ENCODE peak calls at places on chromosomes 13 and 19, in six cellular contexts. L is left ventricle myocardium superior, C is left cardiac atrium, M is colonic mucosa, S is NB4, Y is HEK293T. K is an unnamed sample.
A peak's percentile ranks its signal among the peaks of the same experiment; 100 is the strongest.

GRCh38 chr19:34319230-34319585 is 45.8 kb upstream of the GPI start:
- DNase-seq in S (no peak), C (no peak), M (no peak), L (no peak), Y (no peak), K (no peak)

GRCh38 chr19:45528744-45529453 is 21.6 kb downstream of the VASP start:
- DNase-seq in Y (no peak), M (peak; percentile 84), S (no peak), L (no peak), C (no peak), K (no peak)

GRCh38 chr19:13978306-13978705 is 26.0 kb downstream of the DCAF15 start:
- DNase-seq in L (peak; percentile 92), M (peak; percentile 77), Y (no peak), S (no peak), C (peak; percentile 92), K (peak; percentile 96)

GRCh38 chr19:28502879-28503734 is 709.8 kb downstream of the UQCRFS1 start:
- DNase-seq in C (no peak), L (no peak), Y (no peak), S (no peak), M (no peak), K (no peak)

GRCh38 chr13:95281258-95281602 is 20.0 kb downstream of the ABCC4 start:
- DNase-seq in S (no peak), L (no peak), C (no peak), Y (no peak), M (no peak), K (no peak)

GRCh38 chr19:14248578-14249011 is 42.6 kb upstream of the ADGRL1 start:
- DNase-seq in S (no peak), L (peak; percentile 41), M (peak; percentile 47), C (peak; percentile 35), Y (peak; percentile 66), K (peak; percentile 84)

GRCh38 chr19:10888421-10888866 is 17.1 kb downstream of the CARM1 start:
- DNase-seq in S (no peak), M (no peak), C (no peak), L (no peak), Y (no peak), K (no peak)

GRCh38 chr19:4495471-4495870 is 22.8 kb downstream of the PLIN4 start:
- DNase-seq in L (no peak), Y (no peak), C (no peak), M (no peak), S (no peak), K (peak; percentile 9)

GRCh38 chr19:13012690-13013608 is 17.7 kb downstream of the NFIX start:
- DNase-seq in S (peak; percentile 76), Y (no peak), L (peak; percentile 73), C (peak; percentile 69), M (peak; percentile 85), K (peak; percentile 71)

GRCh38 chr19:42606660-42607351 is 12.1 kb upstream of the CEACAM8 start:
- DNase-seq in L (peak; percentile 54), M (peak; percentile 61), C (peak; percentile 58), Y (peak; percentile 82), S (peak; percentile 47), K (peak; percentile 70)

GRCh38 chr19:18311495-18311894 is 11.4 kb downstream of the LSM4 start:
- DNase-seq in Y (no peak), S (no peak), M (peak; percentile 23), L (no peak), C (no peak), K (no peak)

GRCh38 chr19:38617764-38618589 is at the start of gene MAP4K1:
- DNase-seq in M (peak; percentile 63), L (peak; percentile 68), S (peak; percentile 92), Y (no peak), C (peak; percentile 46), K (peak; percentile 40)

GRCh38 chr19:17404015-17404414 is 1.4 kb downstream of the BST2 start:
- DNase-seq in C (no peak), S (peak; percentile 36), L (no peak), M (no peak), Y (peak; percentile 3), K (no peak)

GRCh38 chr19:44527554-44527953 is 1.9 kb downstream of the CEACAM20 start:
- DNase-seq in C (no peak), S (no peak), L (no peak), Y (no peak), M (no peak), K (no peak)

GRCh38 chr13:67986234-67986633 is 756.1 kb upstream of the PCDH9 start:
- DNase-seq in L (no peak), C (no peak), M (no peak), S (no peak), Y (no peak), K (no peak)

GRCh38 chr19:41309225-41310030 is 544 bp upstream of the CCDC97 start:
- DNase-seq in Y (no peak), C (no peak), S (no peak), L (no peak), M (no peak), K (no peak)

GRCh38 chr19:14073232-14073924 is 792 bp downstream of the MISP3 start:
- DNase-seq in Y (peak; percentile 79), S (peak; percentile 81), C (peak; percentile 82), M (peak; percentile 73), L (peak; percentile 90), K (peak; percentile 92)

GRCh38 chr13:45807520-45808099 is 43.9 kb downstream of the SIAH3 start:
- DNase-seq in S (peak; percentile 75), M (no peak), Y (peak; percentile 59), L (no peak), C (no peak), K (no peak)

GRCh38 chr13:109933476-109933875 is 147.1 kb upstream of the IRS2 start:
- DNase-seq in S (no peak), Y (no peak), L (no peak), C (no peak), M (no peak), K (no peak)

GRCh38 chr19:47056416-47056815 is 8.0 kb upstream of the TMEM160 start:
- DNase-seq in S (no peak), C (no peak), Y (no peak), M (no peak), L (no peak), K (no peak)

GRCh38 chr13:63455938-63456337 is 2040.3 kb upstream of the PCDH20 start:
- DNase-seq in C (no peak), S (no peak), L (no peak), M (no peak), Y (peak; percentile 51), K (no peak)

GRCh38 chr19:36060430-36060829 is 5.7 kb downstream of the WDR62 start:
- DNase-seq in L (peak; percentile 71), M (no peak), C (peak; percentile 35), S (peak; percentile 30), Y (peak; percentile 62), K (peak; percentile 75)

GRCh38 chr19:32748497-32748896 is 28.9 kb downstream of the TDRD12 start:
- DNase-seq in L (no peak), C (no peak), Y (no peak), M (no peak), S (peak; percentile 15), K (no peak)

GRCh38 chr19:29967623-29968022 is 25.6 kb downstream of the URI1 start:
- DNase-seq in C (no peak), M (no peak), Y (no peak), S (peak; percentile 18), L (no peak), K (no peak)

GRCh38 chr19:39934584-39935233 is at the start of gene FCGBP:
- DNase-seq in M (peak; percentile 91), L (no peak), C (no peak), S (no peak), Y (no peak), K (no peak)

GRCh38 chr13:44815507-44816074 is 173.7 kb downstream of the NUFIP1 start:
- DNase-seq in C (peak; percentile 28), S (peak; percentile 37), M (peak; percentile 24), Y (no peak), L (no peak), K (no peak)

GRCh38 chr19:9498183-9498902 is at the start of gene ZNF560:
- DNase-seq in M (no peak), C (no peak), Y (peak; percentile 12), L (no peak), S (no peak), K (no peak)

GRCh38 chr13:55029280-55029679 is 2000.7 kb downstream of the OLFM4 start:
- DNase-seq in L (no peak), S (no peak), C (no peak), Y (no peak), M (no peak), K (no peak)

K was measured in right cardiac atrium.